ENCODE peak calls at places on chromosomes 6 and 20, in five cellular contexts. A, L, M, V and S are unnamed samples.

GRCh38 chr6:152401978-152402377 is 235.2 kb downstream of the SYNE1 start:
- DNase-seq in M (no peak), A (no peak), L (no peak), V (peak), S (peak)

GRCh38 chr6:46781478-46782378 is 11.5 kb upstream of the MEP1A start:
- DNase-seq in L (no peak), V (peak), M (peak), A (peak), S (peak)

GRCh38 chr6:15715060-15715459 is 52.2 kb upstream of the DTNBP1 start:
- DNase-seq in V (no peak), A (no peak), M (no peak), L (no peak), S (peak)

GRCh38 chr6:56655996-56656395 is 13.3 kb upstream of the DST start:
- DNase-seq in A (no peak), M (no peak), V (no peak), L (no peak), S (no peak)

GRCh38 chr6:36873612-36874011 is 991 bp downstream of the PPIL1 start:
- DNase-seq in V (peak), M (no peak), A (no peak), L (no peak), S (no peak)

GRCh38 chr20:58705525-58705924 is 12.9 kb downstream of the NPEPL1 start:
- DNase-seq in V (no peak), L (no peak), M (no peak), A (no peak), S (no peak)

GRCh38 chr6:140985679-140986275 is 1146.9 kb upstream of the GJE1 start:
- DNase-seq in L (no peak), A (no peak), V (no peak), M (no peak), S (no peak)

GRCh38 chr6:141335889-141336288 is 796.8 kb upstream of the GJE1 start:
- DNase-seq in L (no peak), M (no peak), A (no peak), V (peak), S (no peak)

GRCh38 chr20:10219452-10219791 is 792 bp downstream of the SNAP25 start:
- DNase-seq in L (peak), V (peak), M (peak), A (peak), S (no peak)

GRCh38 chr6:169863710-169864109 is 112.3 kb downstream of the ERMARD start:
- DNase-seq in L (no peak), A (no peak), V (no peak), M (no peak), S (no peak)

GRCh38 chr6:128519132-128519930 is 1.1 kb downstream of the PTPRK start:
- DNase-seq in A (peak), M (peak), L (no peak), V (peak), S (no peak)

GRCh38 chr6:18509871-18510643 is 122.9 kb downstream of the RNF144B start:
- DNase-seq in L (no peak), M (no peak), V (no peak), A (no peak), S (no peak)

GRCh38 chr6:121748376-121748775 is 312.9 kb downstream of the GJA1 start:
- DNase-seq in L (no peak), V (no peak), A (no peak), M (no peak), S (no peak)

GRCh38 chr6:20153194-20153593 is 59.1 kb downstream of the MBOAT1 start:
- DNase-seq in L (no peak), A (no peak), M (no peak), V (no peak), S (no peak)

GRCh38 chr6:115898246-115898645 is 162.4 kb downstream of the FRK start:
- DNase-seq in V (no peak), A (no peak), M (no peak), L (no peak), S (no peak)

GRCh38 chr6:166626177-166627038 is 643 bp downstream of the RPS6KA2 start:
- DNase-seq in M (no peak), L (no peak), A (peak), V (no peak), S (no peak)

GRCh38 chr6:111096246-111096645 is 8.9 kb downstream of the SLC16A10 start:
- DNase-seq in M (no peak), A (peak), V (no peak), L (peak), S (peak)

GRCh38 chr6:127518710-127519468 is at the start of gene MTCL3:
- DNase-seq in V (peak), A (no peak), L (no peak), M (no peak), S (no peak)

GRCh38 chr6:168132531-168133184 is 53.6 kb upstream of the FRMD1 start:
- DNase-seq in L (no peak), V (peak), A (peak), M (no peak), S (no peak)

GRCh38 chr6:169253745-169254238 is at the start of gene THBS2:
- DNase-seq in A (no peak), L (no peak), V (no peak), M (no peak), S (peak)

GRCh38 chr20:31577194-31577593 is 27.9 kb upstream of the ID1 start:
- DNase-seq in V (no peak), L (no peak), M (no peak), A (no peak), S (no peak)

GRCh38 chr6:106733386-106733785 is 104.0 kb downstream of the QRSL1 start:
- DNase-seq in M (no peak), V (no peak), A (no peak), L (no peak), S (no peak)

GRCh38 chr20:43941476-43942212 is 27.0 kb downstream of the TOX2 start:
- DNase-seq in A (no peak), M (no peak), L (no peak), V (peak), S (no peak)

GRCh38 chr6:111406200-111406711 is 76.8 kb downstream of the REV3L start:
- DNase-seq in A (no peak), M (no peak), L (no peak), V (no peak), S (no peak)

GRCh38 chr6:131954099-131954774 is 3.1 kb upstream of the CCN2 start:
- DNase-seq in V (no peak), L (no peak), M (no peak), A (no peak), S (no peak)

GRCh38 chr20:23282546-23282945 is 68.0 kb upstream of the NXT1 start:
- DNase-seq in M (no peak), L (no peak), A (no peak), V (no peak), S (no peak)

GRCh38 chr6:4727671-4728435 is 48.4 kb upstream of the CDYL start:
- DNase-seq in M (no peak), L (no peak), A (no peak), V (peak), S (no peak)

GRCh38 chr20:1434571-1435336 is 31.9 kb downstream of the NSFL1C start:
- DNase-seq in M (no peak), L (peak), A (peak), V (no peak), S (no peak)

GRCh38 chr6:120671519-120671918 is 662.8 kb downstream of the TBC1D32 start:
- DNase-seq in M (no peak), V (peak), L (no peak), A (no peak), S (no peak)

GRCh38 chr6:3022765-3023662 is 23.3 kb downstream of the NQO2 start:
- DNase-seq in A (no peak), M (no peak), V (peak), L (no peak), S (no peak)
- H3K27ac ChIP-seq in A (peak), M (peak), V (peak), L (peak), S (peak)

GRCh38 chr20:47206962-47207641 is 149.4 kb downstream of the ZMYND8 start:
- DNase-seq in L (no peak), V (no peak), M (no peak), A (no peak), S (no peak)
- H3K27ac ChIP-seq in L (no peak), V (peak), M (no peak), A (no peak), S (no peak)

GRCh38 chr6:35592178-35592577 is 79.5 kb upstream of the TULP1 start:
- DNase-seq in M (no peak), A (no peak), V (no peak), L (no peak), S (no peak)
- H3K27ac ChIP-seq in M (peak), A (no peak), V (no peak), L (no peak), S (no peak)

DNA sequence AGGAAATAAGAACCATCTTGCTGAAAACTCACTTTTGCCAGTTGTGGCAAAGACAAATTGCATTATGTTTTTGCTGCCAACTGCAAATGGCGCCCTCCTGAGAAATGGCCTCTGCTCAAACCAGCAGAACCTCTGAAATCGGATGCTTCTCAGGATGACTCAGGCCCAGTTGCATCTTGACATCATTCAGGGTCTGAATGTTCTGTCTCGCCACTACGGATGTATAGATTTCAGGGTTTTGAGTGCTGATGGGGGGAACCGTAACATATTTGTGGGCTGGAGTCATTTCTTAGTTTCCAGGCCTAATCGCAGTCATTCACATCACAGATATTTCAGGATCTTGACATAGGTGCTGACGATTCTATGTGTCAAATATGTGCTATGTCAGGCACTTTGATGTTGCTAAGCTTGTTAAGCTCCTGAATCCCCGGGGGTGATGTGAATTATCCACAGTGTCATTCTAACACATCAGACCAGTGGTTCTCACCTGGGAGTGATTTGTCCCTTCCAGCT is 207.1 kb downstream of the NFATC2 start:
- DNase-seq in M (no peak), L (no peak), V (peak), A (no peak), S (peak)
- H3K27ac ChIP-seq in M (no peak), L (no peak), V (peak), A (no peak), S (peak)

GRCh38 chr6:154343473-154344308 is 12.9 kb downstream of the IPCEF1 start:
- DNase-seq in V (peak), L (no peak), A (peak), M (no peak), S (peak)
- H3K27ac ChIP-seq in V (no peak), L (no peak), A (peak), M (no peak), S (no peak)

GRCh38 chr6:79610301-79611009 is 20.7 kb upstream of the SH3BGRL2 start:
- DNase-seq in V (no peak), L (no peak), A (no peak), M (no peak), S (no peak)
- H3K27ac ChIP-seq in V (no peak), L (no peak), A (peak), M (no peak), S (no peak)